ENCODE peak calls at places on chromosome 18, in ten cellular contexts. G, F, M, I, V, J, B, R, L and C are unnamed samples.
A peak's percentile ranks its signal among the peaks of the same experiment; 100 is the strongest.

GRCh38 chr18:54191352-54191751 is 33.1 kb downstream of the MBD2 start:
- DNase-seq in G (no peak), F (no peak), M (no peak), I (no peak), V (no peak), J (no peak), B (no peak), R (no peak), L (no peak), C (no peak)

GRCh38 chr18:42752921-42753320 is 362.6 kb downstream of the RIT2 start:
- DNase-seq in G (no peak), F (no peak), M (no peak), I (no peak), V (no peak), J (no peak), B (no peak), R (no peak), L (no peak), C (no peak)

GRCh38 chr18:1177232-1177631 is 272.6 kb downstream of the ADCYAP1 start:
- DNase-seq in G (no peak), F (no peak), M (no peak), I (no peak), V (no peak), J (no peak), B (no peak), R (no peak), L (no peak), C (no peak)

GRCh38 chr18:54612237-54612636 is 21.2 kb downstream of the DYNAP start:
- DNase-seq in G (peak; percentile 3), F (no peak), M (no peak), I (no peak), V (no peak), J (peak; percentile 12), B (no peak), R (no peak), L (no peak), C (no peak)

GRCh38 chr18:907171-907879 is 2.7 kb downstream of the ADCYAP1 start:
- DNase-seq in G (no peak), F (no peak), M (no peak), I (no peak), V (no peak), J (no peak), B (no peak), R (no peak), L (no peak), C (no peak)

GRCh38 chr18:50266248-50266704 is at the start of gene CFAP53:
- DNase-seq in G (peak; percentile 87), F (peak; percentile 53), M (peak; percentile 82), I (peak; percentile 92), V (peak; percentile 90), J (peak; percentile 93), B (peak; percentile 83), R (peak; percentile 75), L (peak; percentile 95), C (peak; percentile 71)

GRCh38 chr18:74635202-74635969 is 37.7 kb downstream of the ZNF407 start:
- DNase-seq in G (no peak), F (no peak), M (no peak), I (no peak), V (no peak), J (no peak), B (no peak), R (no peak), L (no peak), C (no peak)

GRCh38 chr18:48918660-48919415 is 31.9 kb downstream of the SMAD7 start:
- DNase-seq in G (no peak), F (no peak), M (no peak), I (peak; percentile 16), V (no peak), J (no peak), B (no peak), R (no peak), L (no peak), C (no peak)

GRCh38 chr18:8367217-8367988 is 241.8 kb upstream of the RAB12 start:
- DNase-seq in G (no peak), F (peak; percentile 64), M (peak; percentile 9), I (peak; percentile 70), V (peak; percentile 14), J (peak; percentile 30), B (no peak), R (no peak), L (peak; percentile 11), C (no peak)

GRCh38 chr18:69787825-69788547 is 159.7 kb downstream of the CD226 start:
- DNase-seq in G (peak; percentile 60), F (no peak), M (no peak), I (no peak), V (peak; percentile 56), J (peak; percentile 81), B (peak; percentile 38), R (no peak), L (no peak), C (no peak)

GRCh38 chr18:35049111-35050003 is 8.1 kb downstream of the MAPRE2 start:
- DNase-seq in G (no peak), F (no peak), M (no peak), I (no peak), V (no peak), J (no peak), B (no peak), R (no peak), L (no peak), C (no peak)

GRCh38 chr18:77129150-77129551 is 3.4 kb downstream of the MBP start:
- DNase-seq in G (peak; percentile 95), F (no peak), M (no peak), I (no peak), V (peak; percentile 95), J (peak; percentile 95), B (no peak), R (no peak), L (no peak), C (no peak)